ENCODE peak calls at places on chromosomes 5 and 9, in four cellular contexts. A, F, L and D are unnamed samples.

GRCh38 chr5:132496631-132497487 is 6.3 kb upstream of the IRF1 start:
- DNase-seq in A (peak; percentile 69), F (peak; percentile 57), L (peak; percentile 87), D (peak; percentile 95)

GRCh38 chr5:99879791-99880511 is 655.2 kb upstream of the FAM174A start:
- DNase-seq in A (no peak), F (no peak), L (no peak), D (no peak)

GRCh38 chr5:63563008-63563917 is 399.0 kb downstream of the HTR1A start:
- DNase-seq in A (no peak), F (no peak), L (no peak), D (no peak)

GRCh38 chr9:129242191-129242953 is 64.3 kb upstream of the IER5L start:
- DNase-seq in A (no peak), F (no peak), L (no peak), D (no peak)

GRCh38 chr9:134964271-134964670 is 46.6 kb upstream of the FCN1 start:
- DNase-seq in A (no peak), F (no peak), L (no peak), D (no peak)

GRCh38 chr9:88954073-88954472 is 37.2 kb upstream of the S1PR3 start:
- DNase-seq in A (no peak), F (no peak), L (no peak), D (no peak)

GRCh38 chr9:122819326-122819725 is 9.1 kb downstream of the PDCL start:
- DNase-seq in A (no peak), F (no peak), L (no peak), D (no peak)

GRCh38 chr5:168793844-168794837 is 215.0 kb upstream of the PANK3 start:
- DNase-seq in A (no peak), F (no peak), L (peak; percentile 14), D (no peak)

GRCh38 chr5:95686661-95687060 is 3.9 kb upstream of the SPATA9 start:
- DNase-seq in A (no peak), F (no peak), L (no peak), D (no peak)

GRCh38 chr5:137143244-137143605 is 355.9 kb downstream of the SPOCK1 start:
- DNase-seq in A (no peak), F (no peak), L (no peak), D (no peak)

GRCh38 chr5:132294728-132295504 is 722 bp downstream of the SLC22A4 start:
- DNase-seq in A (peak; percentile 56), F (peak; percentile 39), L (peak; percentile 36), D (peak; percentile 90)

GRCh38 chr9:30075451-30076199 is 2308.8 kb upstream of the ACO1 start:
- DNase-seq in A (no peak), F (no peak), L (no peak), D (no peak)

GRCh38 chr9:85038824-85039540 is 369.5 kb downstream of the NTRK2 start:
- DNase-seq in A (no peak), F (no peak), L (no peak), D (no peak)

GRCh38 chr9:114513050-114513951 is 8.0 kb upstream of the WHRN start:
- DNase-seq in A (no peak), F (no peak), L (no peak), D (no peak)

GRCh38 chr5:82355496-82355895 is 77.3 kb upstream of the RPS23 start:
- DNase-seq in A (no peak), F (no peak), L (no peak), D (no peak)

GRCh38 chr5:91119941-91120850 is 262.9 kb downstream of the ARRDC3 start:
- DNase-seq in A (no peak), F (no peak), L (peak; percentile 31), D (no peak)

GRCh38 chr5:6875376-6875775 is 162.1 kb downstream of the TENT4A start:
- DNase-seq in A (no peak), F (no peak), L (no peak), D (no peak)

DNA sequence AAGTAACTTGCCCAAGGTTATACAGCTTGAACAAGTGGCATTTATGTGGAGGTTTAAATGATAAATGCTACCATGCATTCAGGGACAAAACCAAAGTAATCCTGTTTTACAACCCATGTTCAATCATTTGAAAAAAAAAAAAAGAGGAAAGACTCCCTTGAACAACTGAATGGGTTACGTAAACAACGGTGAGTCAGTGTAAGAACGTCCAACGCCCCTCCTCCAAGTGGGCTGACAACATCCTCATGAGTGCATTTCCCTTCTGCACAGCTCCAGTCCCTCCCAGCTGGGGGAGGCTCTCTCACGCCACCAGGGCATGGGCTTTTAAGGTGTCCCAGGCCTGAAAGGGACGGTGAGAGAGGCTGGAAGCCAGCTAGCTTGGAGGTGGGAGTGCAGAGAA is 90.0 kb downstream of the PRRT1B start:
- DNase-seq in A (peak; percentile 69), F (peak; percentile 67), L (peak; percentile 72), D (peak; percentile 97)
- H3K27ac ChIP-seq in A (peak overlapping the region; percentile 55), F (peak overlapping the region; percentile 62), L (peak overlapping the region; percentile 34), D (peak overlapping the region; percentile 92)

DNA sequence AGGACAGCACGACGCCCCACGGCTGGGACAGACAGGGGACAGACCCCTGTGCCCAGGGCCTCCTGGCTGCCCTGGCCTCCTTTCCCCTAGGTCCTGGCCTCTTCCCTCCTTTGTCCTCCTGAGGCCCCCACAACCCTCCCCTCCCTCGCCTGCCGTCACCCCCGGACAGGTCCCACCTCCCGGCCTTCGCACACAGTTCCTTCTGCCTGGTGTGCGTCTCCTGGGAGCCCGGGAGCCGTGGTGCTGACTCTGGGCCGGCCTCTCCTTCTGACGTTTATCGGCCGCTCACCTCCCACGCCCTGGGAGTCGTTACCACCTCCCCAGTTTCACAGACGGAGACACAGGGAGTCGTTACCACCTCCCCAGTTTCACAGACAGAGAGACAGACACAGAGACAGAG is 25.1 kb upstream of the NOTCH1 start:
- DNase-seq in A (no peak), F (no peak), L (no peak), D (peak; percentile 50)
- H3K27ac ChIP-seq in A (no peak overlapping the region), F (no peak overlapping the region), L (no peak overlapping the region), D (no peak overlapping the region)

GRCh38 chr5:126972062-126972895 is 58.1 kb downstream of the MARCHF3 start:
- DNase-seq in A (peak; percentile 7), F (no peak), L (no peak), D (no peak)

GRCh38 chr5:126970517-126971017 is 59.8 kb downstream of the MARCHF3 start:
- DNase-seq in A (no peak), F (no peak), L (no peak), D (no peak)

GRCh38 chr5:126973193-126973592 is 57.2 kb downstream of the MARCHF3 start:
- DNase-seq in A (no peak), F (no peak), L (no peak), D (no peak)

GRCh38 chr5:126969548-126969947 is 60.8 kb downstream of the MARCHF3 start:
- DNase-seq in A (no peak), F (no peak), L (no peak), D (no peak)

GRCh38 chr5:126971455-126972019 is 58.8 kb downstream of the MARCHF3 start:
- DNase-seq in A (no peak), F (no peak), L (no peak), D (no peak)
- H3K27ac ChIP-seq in A (peak overlapping the region; percentile 51), F (no peak overlapping the region), L (no peak overlapping the region), D (no peak overlapping the region)

DNA sequence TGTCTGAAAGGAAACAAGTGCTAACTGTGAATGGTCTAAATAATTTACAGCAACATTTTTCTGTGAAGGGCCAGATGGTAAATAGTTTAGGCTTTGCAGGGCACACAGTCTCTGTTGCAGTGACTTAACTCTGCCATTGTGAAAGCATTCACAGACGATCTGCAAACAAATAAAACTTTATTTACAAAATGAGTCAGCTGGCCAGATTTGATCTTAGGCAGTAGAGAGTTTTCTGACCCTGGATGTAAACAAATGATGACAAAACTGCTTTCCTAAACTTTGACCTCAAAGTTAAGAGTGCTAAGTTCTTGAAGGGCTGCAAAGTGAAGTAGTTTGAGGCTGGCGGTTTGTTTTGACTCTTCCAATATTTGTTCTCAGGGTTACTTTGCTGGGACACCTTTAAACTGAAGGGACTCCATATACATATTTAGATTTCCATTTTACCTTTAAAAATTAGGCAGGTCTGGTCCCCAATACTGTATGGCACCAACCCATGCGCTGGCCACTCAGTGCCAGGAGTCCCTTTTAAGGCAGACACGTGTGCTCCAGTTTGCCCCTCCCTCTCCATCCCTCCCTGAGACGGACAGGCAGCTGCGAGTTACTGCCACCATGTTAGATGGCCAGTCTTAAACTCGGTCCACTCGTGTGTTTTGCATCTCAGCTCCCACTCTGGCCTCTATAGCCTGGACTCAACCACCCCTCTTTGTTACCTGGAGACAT is 4.0 kb upstream of the ADAMTS16 start:
- DNase-seq in A (no peak), F (no peak), L (no peak), D (no peak)
- H3K27ac ChIP-seq in A (no peak overlapping the region), F (no peak overlapping the region), L (no peak overlapping the region), D (no peak overlapping the region)

DNA sequence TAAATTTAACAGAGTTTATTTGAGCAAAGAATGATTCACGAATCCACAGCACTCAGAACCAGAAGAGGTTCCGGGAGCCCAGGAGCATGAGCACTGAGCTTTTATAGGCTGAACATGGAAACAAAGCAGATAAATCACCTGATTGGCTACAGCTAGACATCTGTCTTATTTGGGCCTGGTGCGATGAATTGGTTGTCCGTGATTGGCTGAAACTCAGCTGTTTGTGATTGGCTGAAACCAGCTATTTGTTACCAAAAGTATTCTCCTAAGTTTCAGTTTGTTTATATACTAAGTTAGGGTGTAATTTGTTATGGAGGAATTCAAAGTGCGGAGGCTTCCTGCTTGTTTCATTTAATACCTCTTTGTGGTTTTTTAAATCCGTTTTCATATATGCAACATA is 15.8 kb upstream of the LCP2 start:
- DNase-seq in A (no peak), F (no peak), L (no peak), D (no peak)
- H3K27ac ChIP-seq in A (no peak overlapping the region), F (peak overlapping the region; percentile 83), L (no peak overlapping the region), D (no peak overlapping the region)

GRCh38 chr9:592225-592624 is 249.3 kb upstream of the DMRT1 start:
- DNase-seq in A (no peak), F (no peak), L (no peak), D (no peak)

GRCh38 chr9:588952-589351 is 252.5 kb upstream of the DMRT1 start:
- DNase-seq in A (no peak), F (no peak), L (no peak), D (no peak)

GRCh38 chr9:592733-593132 is 248.8 kb upstream of the DMRT1 start:
- DNase-seq in A (no peak), F (no peak), L (no peak), D (no peak)

GRCh38 chr9:589723-590122 is 251.8 kb upstream of the DMRT1 start:
- DNase-seq in A (no peak), F (no peak), L (peak; percentile 20), D (no peak)

DNA sequence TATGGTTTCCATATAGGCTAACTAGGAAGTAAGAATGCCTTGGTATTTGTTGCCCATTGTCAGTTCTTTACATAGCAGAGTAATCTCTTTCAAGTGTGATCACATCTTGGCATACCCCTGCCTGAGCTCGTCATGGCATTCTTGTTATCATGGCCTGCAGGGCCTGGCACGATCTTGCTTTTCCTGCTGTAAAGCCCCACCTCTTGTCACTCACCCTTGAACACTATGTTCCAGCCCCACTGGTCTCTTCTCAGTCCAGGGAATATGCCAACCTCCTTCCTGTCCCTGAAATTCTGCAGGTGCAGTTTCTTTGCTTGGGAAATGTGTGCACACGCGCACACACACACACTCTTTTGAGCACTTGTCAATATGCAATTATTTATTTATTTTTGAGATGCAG is 250.2 kb upstream of the DMRT1 start:
- DNase-seq in A (no peak), F (no peak), L (no peak), D (peak; percentile 80)
- H3K27ac ChIP-seq in A (no peak overlapping the region), F (no peak overlapping the region), L (no peak overlapping the region), D (peak overlapping the region; percentile 32)

DNA sequence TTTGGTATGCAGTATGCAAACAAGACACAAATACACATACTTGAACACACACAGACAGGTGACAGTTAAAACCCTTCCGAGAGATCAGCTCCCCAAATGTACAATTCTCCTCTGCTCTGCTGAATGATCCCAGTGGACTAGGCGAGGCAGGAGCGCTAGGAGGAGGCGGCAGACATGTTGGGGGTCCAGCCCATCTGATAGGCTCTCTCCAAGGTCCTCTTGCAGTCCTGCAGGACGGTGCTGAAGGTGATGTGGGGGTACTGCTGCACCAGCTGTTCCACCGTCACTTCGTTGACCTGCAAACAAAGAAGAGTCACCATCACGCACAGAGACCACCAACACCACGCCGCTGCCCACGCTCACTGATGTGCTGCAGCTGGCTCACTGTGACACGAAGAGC is 190.8 kb upstream of the EFNA5 start:
- DNase-seq in A (no peak), F (no peak), L (no peak), D (peak; percentile 39)
- H3K27ac ChIP-seq in A (no peak overlapping the region), F (no peak overlapping the region), L (no peak overlapping the region), D (no peak overlapping the region)